ENCODE peak calls at places on chromosome 12, in ten cellular contexts. A, E, H, M, D, X, R, G, V and L are unnamed samples.

GRCh38 chr12:103105971-103106597 is 148.6 kb downstream of the ASCL1 start:
- DNase-seq in A (no peak), E (no peak), H (no peak), M (no peak), D (no peak), X (no peak), R (no peak), G (no peak), V (no peak), L (no peak)

GRCh38 chr12:70733385-70733784 is 96.2 kb upstream of the PTPRB start:
- DNase-seq in A (peak), E (peak), H (no peak), M (no peak), D (no peak), X (peak), R (peak), G (peak), V (no peak), L (no peak)

GRCh38 chr12:56244494-56244893 is 13.7 kb downstream of the ANKRD52 start:
- DNase-seq in A (no peak), E (no peak), H (no peak), M (no peak), D (no peak), X (no peak), R (no peak), G (no peak), V (no peak), L (no peak)

GRCh38 chr12:28574746-28575592 is 384.7 kb downstream of the CCDC91 start:
- DNase-seq in A (no peak), E (no peak), H (no peak), M (no peak), D (no peak), X (no peak), R (no peak), G (peak), V (no peak), L (no peak)

GRCh38 chr12:53180931-53181645 is 363 bp upstream of the CSAD start:
- DNase-seq in A (peak), E (peak), H (peak), M (peak), D (peak), X (peak), R (peak), G (peak), V (peak), L (no peak)

GRCh38 chr12:127822743-127823433 is 444.1 kb upstream of the TMEM132C start:
- DNase-seq in A (no peak), E (no peak), H (no peak), M (no peak), D (no peak), X (no peak), R (no peak), G (no peak), V (no peak), L (no peak)

GRCh38 chr12:105882404-105882803 is 256.4 kb downstream of the NUAK1 start:
- DNase-seq in A (no peak), E (no peak), H (no peak), M (no peak), D (no peak), X (peak), R (no peak), G (no peak), V (peak), L (no peak)

GRCh38 chr12:106773286-106773685 is 1.2 kb upstream of the RIC8B start:
- DNase-seq in A (no peak), E (no peak), H (no peak), M (no peak), D (no peak), X (no peak), R (no peak), G (peak), V (no peak), L (no peak)

GRCh38 chr12:49930515-49931288 is 19.8 kb upstream of the AQP2 start:
- DNase-seq in A (no peak), E (no peak), H (no peak), M (no peak), D (no peak), X (peak), R (no peak), G (no peak), V (no peak), L (no peak)

GRCh38 chr12:132559652-132560420 is 50.5 kb downstream of the LRCOL1 start:
- DNase-seq in A (peak), E (peak), H (no peak), M (no peak), D (peak), X (peak), R (no peak), G (peak), V (peak), L (no peak)

GRCh38 chr12:50119387-50119786 is 7.4 kb downstream of the COX14 start:
- DNase-seq in A (no peak), E (no peak), H (no peak), M (no peak), D (no peak), X (no peak), R (no peak), G (no peak), V (no peak), L (no peak)

GRCh38 chr12:124087251-124088141 is 114.5 kb downstream of the ZNF664 start:
- DNase-seq in A (peak), E (no peak), H (no peak), M (no peak), D (no peak), X (no peak), R (no peak), G (no peak), V (no peak), L (no peak)

GRCh38 chr12:12859690-12860089 is 31.7 kb upstream of the GPRC5A start:
- DNase-seq in A (peak), E (no peak), H (no peak), M (no peak), D (no peak), X (peak), R (no peak), G (peak), V (no peak), L (no peak)

GRCh38 chr12:71585218-71585617 is 78.4 kb downstream of the ZFC3H1 start:
- DNase-seq in A (no peak), E (no peak), H (no peak), M (no peak), D (no peak), X (no peak), R (no peak), G (no peak), V (no peak), L (no peak)

GRCh38 chr12:20214286-20214685 is 154.1 kb upstream of the PDE3A start:
- DNase-seq in A (peak), E (no peak), H (no peak), M (no peak), D (no peak), X (peak), R (no peak), G (no peak), V (no peak), L (no peak)

GRCh38 chr12:75721231-75721641 is 209.8 kb upstream of the KRR1 start:
- DNase-seq in A (no peak), E (no peak), H (no peak), M (no peak), D (no peak), X (peak), R (no peak), G (no peak), V (no peak), L (no peak)

GRCh38 chr12:72072613-72073212 is 134.1 kb downstream of the TPH2 start:
- DNase-seq in A (peak), E (no peak), H (no peak), M (no peak), D (no peak), X (no peak), R (no peak), G (no peak), V (no peak), L (no peak)

GRCh38 chr12:99759467-99759866 is 111.9 kb downstream of the GARIN6 start:
- DNase-seq in A (no peak), E (no peak), H (no peak), M (no peak), D (no peak), X (no peak), R (no peak), G (no peak), V (no peak), L (no peak)

GRCh38 chr12:112904571-112904970 is 2.2 kb upstream of the OAS1 start:
- DNase-seq in A (no peak), E (no peak), H (no peak), M (no peak), D (no peak), X (peak), R (no peak), G (peak), V (no peak), L (no peak)

GRCh38 chr12:5015711-5016492 is 27.8 kb upstream of the KCNA5 start:
- DNase-seq in A (no peak), E (no peak), H (no peak), M (no peak), D (no peak), X (no peak), R (no peak), G (no peak), V (no peak), L (no peak)

GRCh38 chr12:5013206-5013830 is 30.4 kb upstream of the KCNA5 start:
- DNase-seq in A (no peak), E (no peak), H (no peak), M (no peak), D (no peak), X (peak), R (no peak), G (no peak), V (no peak), L (no peak)

GRCh38 chr12:5014269-5014668 is 29.4 kb upstream of the KCNA5 start:
- DNase-seq in A (no peak), E (no peak), H (no peak), M (no peak), D (no peak), X (peak), R (no peak), G (no peak), V (no peak), L (no peak)

GRCh38 chr12:5010130-5010529 is 33.5 kb upstream of the KCNA5 start:
- DNase-seq in A (no peak), E (no peak), H (no peak), M (no peak), D (no peak), X (no peak), R (no peak), G (no peak), V (peak), L (no peak)

DNA sequence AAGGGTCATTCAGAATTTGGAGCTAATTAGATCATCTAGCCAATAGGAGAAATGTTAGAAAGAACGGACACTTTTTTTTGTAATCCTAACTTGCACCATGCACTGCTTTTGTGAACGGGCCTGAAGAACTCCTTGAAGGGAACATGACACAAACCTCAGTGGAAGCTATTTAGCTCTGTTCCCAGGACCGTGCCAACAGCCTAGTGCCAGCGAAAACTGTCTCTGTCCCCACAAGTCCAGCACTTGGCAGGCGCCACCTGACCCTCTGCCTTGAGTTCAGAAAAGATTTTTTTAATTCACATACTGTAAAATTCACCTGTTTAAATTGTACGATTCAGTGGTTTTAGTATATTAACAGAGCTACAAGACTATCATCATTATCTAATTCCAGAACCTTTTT is 31.3 kb upstream of the KCNA5 start:
- DNase-seq in A (no peak), E (no peak), H (no peak), M (no peak), D (no peak), X (no peak), R (no peak), G (no peak), V (peak), L (no peak)
- H3K4me3 ChIP-seq in A (no peak), E (no peak), H (no peak), M (no peak), D (no peak), X (no peak), R (no peak), G (no peak), V (no peak), L (no peak)

DNA sequence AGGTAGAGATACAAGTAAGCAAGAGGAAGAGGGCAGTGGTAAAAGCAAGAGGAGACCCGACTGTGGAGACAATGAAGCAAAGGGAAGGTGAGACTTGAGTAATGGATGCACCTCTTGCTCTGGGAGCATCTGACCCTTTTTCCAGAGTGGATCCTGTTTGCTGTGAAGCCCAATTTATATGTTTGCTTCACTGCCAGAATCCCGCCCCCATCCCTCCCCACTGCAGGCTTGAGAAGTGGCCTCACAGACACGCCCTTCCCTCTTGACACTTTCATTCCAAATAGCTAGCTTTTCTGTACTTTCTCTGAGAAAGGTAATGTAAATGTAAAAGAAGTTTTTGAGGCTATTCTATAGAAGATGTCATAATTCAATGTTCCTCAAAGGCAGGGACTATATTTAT is 673 bp upstream of the PFKM start:
- DNase-seq in A (no peak), E (no peak), H (no peak), M (no peak), D (no peak), X (no peak), R (no peak), G (no peak), V (no peak), L (no peak)
- H3K4me3 ChIP-seq in A (peak), E (peak), H (no peak), M (peak), D (peak), X (no peak), R (no peak), G (peak), V (peak), L (peak)

DNA sequence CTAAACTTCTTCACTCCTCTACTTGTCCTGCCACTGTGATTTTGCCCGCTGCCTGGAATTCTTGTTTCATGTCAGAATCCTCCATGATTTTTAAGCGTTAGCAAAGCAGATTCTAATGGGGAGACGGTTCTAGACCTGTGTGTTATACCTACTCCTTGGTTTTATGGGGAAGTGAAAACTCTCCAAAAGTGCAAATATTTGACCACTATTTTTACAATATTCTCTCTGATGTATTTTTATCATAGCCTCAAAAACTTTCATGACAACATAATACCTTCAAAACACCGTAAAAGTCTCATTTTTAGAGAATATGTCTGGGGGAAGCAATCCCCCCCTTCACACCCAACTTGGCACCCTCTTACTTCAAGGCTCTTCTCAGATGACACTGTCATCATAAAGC is 12.9 kb upstream of the KRAS start:
- DNase-seq in A (no peak), E (no peak), H (no peak), M (no peak), D (no peak), X (no peak), R (no peak), G (no peak), V (no peak), L (no peak)
- H3K4me3 ChIP-seq in A (no peak), E (no peak), H (no peak), M (no peak), D (no peak), X (no peak), R (no peak), G (no peak), V (no peak), L (no peak)

DNA sequence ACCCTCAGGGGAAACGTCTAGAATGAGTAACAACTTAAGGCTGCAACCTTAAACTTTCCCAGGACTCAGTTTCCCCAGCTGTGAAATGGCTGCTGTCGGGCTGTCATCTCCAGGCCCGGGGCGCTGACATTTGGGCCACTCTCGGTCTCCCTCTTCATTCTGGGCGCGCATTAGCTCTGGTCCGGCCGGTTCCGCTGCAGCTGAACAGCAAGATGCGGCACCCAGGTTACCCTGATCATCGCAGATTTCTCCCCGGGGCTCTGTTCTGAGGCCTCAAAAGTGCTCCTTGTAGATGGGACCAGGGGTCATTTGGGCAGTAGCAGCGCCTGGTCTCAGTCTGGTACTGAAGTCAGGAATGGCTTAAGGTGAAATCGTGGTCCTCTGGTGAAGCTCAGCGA is 890 bp upstream of the BCL7A start:
- DNase-seq in A (no peak), E (no peak), H (no peak), M (no peak), D (no peak), X (no peak), R (no peak), G (no peak), V (no peak), L (no peak)
- H3K4me3 ChIP-seq in A (peak), E (peak), H (peak), M (peak), D (peak), X (peak), R (no peak), G (peak), V (peak), L (peak)

GRCh38 chr12:118375348-118375747 is 1.0 kb upstream of the SUDS3 start:
- DNase-seq in A (no peak), E (no peak), H (no peak), M (no peak), D (no peak), X (no peak), R (no peak), G (no peak), V (no peak), L (no peak)

GRCh38 chr12:118373628-118374027 is 921 bp upstream of the TAOK3 start:
- DNase-seq in A (no peak), E (no peak), H (no peak), M (no peak), D (no peak), X (no peak), R (no peak), G (no peak), V (no peak), L (no peak)

GRCh38 chr12:118372541-118373495 is at the start of gene TAOK3:
- DNase-seq in A (peak), E (peak), H (peak), M (peak), D (peak), X (peak), R (peak), G (peak), V (peak), L (peak)

GRCh38 chr12:118374909-118375308 is 1.4 kb upstream of the SUDS3 start:
- DNase-seq in A (no peak), E (no peak), H (no peak), M (no peak), D (no peak), X (peak), R (no peak), G (no peak), V (no peak), L (no peak)

GRCh38 chr12:118374126-118374725 is 1.5 kb upstream of the TAOK3 start:
- DNase-seq in A (no peak), E (no peak), H (no peak), M (no peak), D (no peak), X (no peak), R (no peak), G (no peak), V (no peak), L (no peak)
- H3K4me3 ChIP-seq in A (no peak), E (peak), H (no peak), M (no peak), D (no peak), X (no peak), R (no peak), G (no peak), V (peak), L (no peak)

GRCh38 chr12:6788972-6789905 is at the start of gene CD4:
- DNase-seq in A (no peak), E (peak), H (no peak), M (peak), D (no peak), X (no peak), R (no peak), G (no peak), V (peak), L (no peak)
- H3K4me3 ChIP-seq in A (no peak), E (no peak), H (peak), M (peak), D (peak), X (no peak), R (peak), G (no peak), V (peak), L (no peak)

GRCh38 chr12:51907864-51908425 is 641 bp downstream of the ACVRL1 start:
- DNase-seq in A (no peak), E (no peak), H (no peak), M (no peak), D (no peak), X (no peak), R (no peak), G (no peak), V (no peak), L (no peak)
- H3K4me3 ChIP-seq in A (no peak), E (no peak), H (no peak), M (peak), D (peak), X (peak), R (peak), G (no peak), V (peak), L (no peak)